ENCODE peak calls at places on chromosomes 1 and 21, in seven cellular contexts. Y is psoas muscle; H is bronchial epithelial cell; E is NB4; U is CD4-positive, alpha-beta memory T cell; D is CD8-positive, alpha-beta memory T cell; C is osteoblast. G is an unnamed sample.

GRCh38 chr21:45112371-45112770 is 38.0 kb downstream of the ADARB1 start:
- DNase-seq in Y (no peak), H (no peak), E (no peak), U (no peak), D (no peak), C (peak), G (no peak)

GRCh38 chr1:87046951-87047350 is 132.5 kb downstream of the HS2ST1 start:
- DNase-seq in Y (no peak), H (no peak), E (no peak), U (no peak), D (no peak), C (no peak), G (no peak)

GRCh38 chr1:168637350-168637991 is 61.1 kb downstream of the XCL1 start:
- DNase-seq in Y (no peak), H (peak), E (peak), U (peak), D (no peak), C (no peak), G (no peak)

GRCh38 chr1:40844079-40844478 is 18.1 kb downstream of the CITED4 start:
- DNase-seq in Y (no peak), H (no peak), E (no peak), U (no peak), D (no peak), C (no peak), G (no peak)

GRCh38 chr1:211734359-211734758 is 58.9 kb upstream of the NEK2 start:
- DNase-seq in Y (no peak), H (peak), E (no peak), U (no peak), D (no peak), C (no peak), G (no peak)

GRCh38 chr21:26964379-26964778 is 2.5 kb downstream of the ADAMTS5 start:
- DNase-seq in Y (peak), H (no peak), E (no peak), U (no peak), D (no peak), C (peak), G (peak)

GRCh38 chr1:157198619-157199420 is 60.6 kb upstream of the ETV3 start:
- DNase-seq in Y (no peak), H (peak), E (no peak), U (no peak), D (no peak), C (peak), G (no peak)

GRCh38 chr1:58874757-58875755 is 91.2 kb upstream of the JUN start:
- DNase-seq in Y (peak), H (peak), E (no peak), U (no peak), D (no peak), C (no peak), G (peak)

GRCh38 chr1:64574301-64574700 is 104.4 kb downstream of the CACHD1 start:
- DNase-seq in Y (no peak), H (peak), E (no peak), U (no peak), D (no peak), C (no peak), G (no peak)

GRCh38 chr1:162666006-162666645 is 33.9 kb downstream of the DDR2 start:
- DNase-seq in Y (no peak), H (no peak), E (no peak), U (no peak), D (no peak), C (no peak), G (no peak)

GRCh38 chr1:186974774-186975181 is 146.0 kb downstream of the PLA2G4A start:
- DNase-seq in Y (no peak), H (peak), E (no peak), U (no peak), D (no peak), C (peak), G (peak)

GRCh38 chr1:28122183-28122582 is 33.8 kb upstream of the EYA3 start:
- DNase-seq in Y (no peak), H (no peak), E (no peak), U (no peak), D (no peak), C (peak), G (no peak)

GRCh38 chr1:7707527-7707926 is 63.6 kb upstream of the VAMP3 start:
- DNase-seq in Y (no peak), H (peak), E (no peak), U (no peak), D (no peak), C (no peak), G (peak)

GRCh38 chr1:223189903-223190724 is 47.1 kb upstream of the TLR5 start:
- DNase-seq in Y (no peak), H (peak), E (peak), U (peak), D (peak), C (peak), G (peak)

GRCh38 chr1:193348126-193349045 is 162.0 kb upstream of the B3GALT2 start:
- DNase-seq in Y (no peak), H (peak), E (no peak), U (no peak), D (no peak), C (no peak), G (no peak)

GRCh38 chr1:120178799-120179419 is 2.6 kb upstream of the SEC22B start:
- DNase-seq in Y (no peak), H (no peak), E (no peak), U (no peak), D (no peak), C (peak), G (peak)

GRCh38 chr1:162942903-162943567 is 82.1 kb upstream of the CCDC190 start:
- DNase-seq in Y (no peak), H (peak), E (no peak), U (no peak), D (no peak), C (no peak), G (no peak)

GRCh38 chr1:114137497-114137896 is 16.2 kb downstream of the SYT6 start:
- DNase-seq in Y (no peak), H (no peak), E (no peak), U (no peak), D (no peak), C (no peak), G (no peak)

GRCh38 chr1:8217011-8217711 is 100.8 kb upstream of the SLC45A1 start:
- DNase-seq in Y (peak), H (no peak), E (no peak), U (peak), D (no peak), C (peak), G (no peak)

GRCh38 chr1:220564216-220564615 is 36.3 kb downstream of the MARK1 start:
- DNase-seq in Y (no peak), H (no peak), E (no peak), U (no peak), D (no peak), C (no peak), G (no peak)

DNA sequence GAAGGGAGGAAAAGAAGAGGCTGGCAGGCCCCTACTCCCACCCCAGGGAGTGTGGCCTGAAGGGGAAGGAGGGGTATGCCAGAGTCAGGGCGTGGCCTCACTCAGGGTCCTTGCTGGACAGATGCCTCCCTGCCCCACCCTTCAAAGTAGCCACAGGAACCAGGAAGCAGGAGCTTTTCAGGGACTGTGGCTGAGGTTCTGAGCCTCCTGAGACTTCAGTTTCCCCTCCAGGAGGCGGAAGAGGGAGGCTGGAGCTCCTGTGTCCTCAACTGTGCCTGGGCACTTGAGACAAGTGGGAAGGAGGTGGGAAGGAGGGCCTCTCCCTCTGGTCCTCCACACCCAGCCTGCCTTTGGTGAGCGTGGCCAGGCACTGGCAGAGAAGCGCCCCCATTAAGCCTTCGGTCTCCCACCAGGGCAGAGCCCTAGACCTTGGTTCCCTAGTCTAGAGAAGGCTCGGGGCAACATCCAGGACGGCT is 5.3 kb downstream of the CELSR2 start:
- DNase-seq in Y (peak), H (no peak), E (no peak), U (no peak), D (no peak), C (peak), G (no peak)
- H3K4me3 ChIP-seq in Y (no peak), H (peak), E (no peak), U (no peak), D (no peak), C (no peak), G (no peak)

GRCh38 chr1:20178634-20179368 is 7.1 kb upstream of the UBXN10 start:
- DNase-seq in Y (no peak), H (no peak), E (peak), U (no peak), D (no peak), C (no peak), G (no peak)
- H3K4me3 ChIP-seq in Y (no peak), H (no peak), E (no peak), U (no peak), D (no peak), C (no peak), G (no peak)

DNA sequence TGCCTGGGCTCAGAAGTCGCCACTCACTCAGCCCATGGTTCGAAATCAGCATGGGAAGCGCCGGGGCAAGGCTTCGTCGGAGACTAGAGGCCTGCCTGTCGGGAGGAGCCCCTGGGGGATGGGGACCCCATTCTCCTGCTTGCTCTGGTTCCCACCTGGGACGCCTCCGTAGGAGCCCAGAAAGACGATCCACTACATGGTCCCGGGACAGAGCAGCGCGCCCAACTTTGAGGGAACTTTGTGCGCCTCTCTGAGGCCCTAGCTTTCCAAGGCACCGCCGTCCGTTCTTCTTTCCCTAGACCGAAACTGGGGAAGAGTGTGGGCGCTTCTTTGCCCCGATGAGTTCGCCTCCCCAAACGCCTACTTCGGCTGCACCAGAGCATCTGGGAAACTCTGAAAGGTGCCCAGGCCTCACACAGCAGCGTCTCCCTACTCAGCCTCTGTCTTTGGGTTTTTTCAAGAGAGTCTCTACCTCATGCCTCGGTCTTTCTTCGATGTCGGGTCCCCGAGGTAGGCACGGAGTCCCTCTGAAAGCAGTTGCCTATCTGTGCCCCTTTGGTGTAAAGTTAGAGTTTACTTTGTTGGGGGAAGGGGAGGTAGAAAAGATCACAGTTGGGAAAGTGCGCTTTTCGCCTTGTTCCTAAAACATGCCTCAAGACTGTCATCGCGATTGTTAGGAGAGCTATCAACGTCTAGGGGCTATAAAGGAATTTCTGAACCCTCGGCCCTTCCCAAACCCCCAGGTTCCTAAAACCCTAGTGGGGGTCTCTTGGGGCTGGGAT is 14.0 kb downstream of the NR5A2 start:
- DNase-seq in Y (no peak), H (no peak), E (no peak), U (no peak), D (no peak), C (no peak), G (no peak)
- H3K4me3 ChIP-seq in Y (peak), H (no peak), E (no peak), U (no peak), D (no peak), C (no peak), G (no peak)

GRCh38 chr1:247008406-247008799 is 546 bp upstream of the ZNF695 start:
- DNase-seq in Y (no peak), H (no peak), E (no peak), U (no peak), D (no peak), C (no peak), G (no peak)
- H3K4me3 ChIP-seq in Y (no peak), H (peak), E (peak), U (no peak), D (no peak), C (peak), G (peak)

GRCh38 chr1:26254404-26254803 is 20.4 kb downstream of the CEP85 start:
- DNase-seq in Y (no peak), H (no peak), E (no peak), U (no peak), D (no peak), C (no peak), G (no peak)
- H3K4me3 ChIP-seq in Y (peak), H (no peak), E (no peak), U (no peak), D (no peak), C (no peak), G (no peak)

GRCh38 chr1:10510520-10511493 is 36.1 kb downstream of the PEX14 start:
- DNase-seq in Y (peak), H (peak), E (peak), U (peak), D (peak), C (peak), G (peak)
- H3K4me3 ChIP-seq in Y (no peak), H (no peak), E (peak), U (peak), D (peak), C (peak), G (peak)

GRCh38 chr1:54425152-54425584 is 19.0 kb upstream of the SSBP3 start:
- DNase-seq in Y (no peak), H (no peak), E (no peak), U (no peak), D (no peak), C (no peak), G (no peak)

GRCh38 chr1:54429838-54430237 is 23.6 kb upstream of the SSBP3 start:
- DNase-seq in Y (no peak), H (no peak), E (no peak), U (no peak), D (no peak), C (no peak), G (no peak)

GRCh38 chr1:54424398-54424797 is 18.2 kb upstream of the SSBP3 start:
- DNase-seq in Y (no peak), H (no peak), E (no peak), U (no peak), D (no peak), C (no peak), G (no peak)

GRCh38 chr1:54428838-54429513 is 22.8 kb upstream of the SSBP3 start:
- DNase-seq in Y (no peak), H (no peak), E (no peak), U (no peak), D (no peak), C (peak), G (no peak)
- H3K4me3 ChIP-seq in Y (no peak), H (no peak), E (no peak), U (no peak), D (no peak), C (no peak), G (no peak)

GRCh38 chr1:235404190-235404589 is 37.0 kb downstream of the TBCE start:
- DNase-seq in Y (no peak), H (peak), E (no peak), U (no peak), D (no peak), C (no peak), G (no peak)

GRCh38 chr1:235409045-235409820 is 42.0 kb downstream of the TBCE start:
- DNase-seq in Y (no peak), H (no peak), E (no peak), U (no peak), D (no peak), C (peak), G (no peak)

GRCh38 chr1:235408503-235408960 is 41.3 kb downstream of the TBCE start:
- DNase-seq in Y (no peak), H (no peak), E (no peak), U (no peak), D (no peak), C (peak), G (no peak)

GRCh38 chr1:235410467-235410866 is 43.2 kb downstream of the TBCE start:
- DNase-seq in Y (no peak), H (no peak), E (no peak), U (no peak), D (no peak), C (no peak), G (no peak)

GRCh38 chr1:235407419-235407818 is 40.2 kb downstream of the TBCE start:
- DNase-seq in Y (no peak), H (no peak), E (no peak), U (no peak), D (no peak), C (no peak), G (no peak)
- H3K4me3 ChIP-seq in Y (no peak), H (no peak), E (no peak), U (no peak), D (no peak), C (no peak), G (no peak)

GRCh38 chr1:149843302-149844041 is 55.9 kb upstream of the BOLA1 start:
- DNase-seq in Y (no peak), H (peak), E (peak), U (no peak), D (no peak), C (peak), G (no peak)

GRCh38 chr1:149845416-149845815 is 54.0 kb upstream of the BOLA1 start:
- DNase-seq in Y (no peak), H (no peak), E (peak), U (peak), D (no peak), C (no peak), G (no peak)

GRCh38 chr1:149846042-149846441 is 53.3 kb upstream of the BOLA1 start:
- DNase-seq in Y (no peak), H (no peak), E (peak), U (peak), D (no peak), C (no peak), G (no peak)

GRCh38 chr1:149844650-149845255 is 54.6 kb upstream of the BOLA1 start:
- DNase-seq in Y (no peak), H (no peak), E (no peak), U (no peak), D (no peak), C (peak), G (no peak)

GRCh38 chr1:149844096-149844495 is 55.3 kb upstream of the BOLA1 start:
- DNase-seq in Y (no peak), H (peak), E (peak), U (no peak), D (peak), C (peak), G (no peak)
- H3K4me3 ChIP-seq in Y (peak), H (peak), E (peak), U (peak), D (peak), C (peak), G (peak)